ENCODE peak calls at places on chromosomes 6 and 20, in six cellular contexts. G, A, V, U, P and I are unnamed samples.

GRCh38 chr6:1872649-1873131 is 263.0 kb downstream of the FOXC1 start:
- DNase-seq in G (no peak), A (peak), V (peak), U (no peak), P (no peak), I (peak)

GRCh38 chr20:34262488-34263288 is 21.5 kb downstream of the ASIP start:
- DNase-seq in G (peak), A (peak), V (peak), U (no peak), P (no peak), I (peak)

GRCh38 chr6:35304299-35304698 is 6.7 kb downstream of the DEF6 start:
- DNase-seq in G (no peak), A (no peak), V (no peak), U (no peak), P (no peak), I (no peak)

GRCh38 chr6:109523478-109523877 is 40.5 kb upstream of the ZBTB24 start:
- DNase-seq in G (no peak), A (peak), V (peak), U (no peak), P (no peak), I (no peak)

GRCh38 chr6:119314894-119315272 is 34.7 kb downstream of the MAN1A1 start:
- DNase-seq in G (no peak), A (no peak), V (no peak), U (no peak), P (no peak), I (no peak)

GRCh38 chr6:158408552-158409130 is 96.4 kb downstream of the TULP4 start:
- DNase-seq in G (peak), A (peak), V (peak), U (no peak), P (no peak), I (peak)

GRCh38 chr6:157226026-157226639 is 97.2 kb downstream of the TMEM242 start:
- DNase-seq in G (no peak), A (peak), V (peak), U (no peak), P (no peak), I (no peak)

GRCh38 chr6:32680055-32680454 is 13.6 kb upstream of the HLA-DQB1 start:
- DNase-seq in G (no peak), A (no peak), V (no peak), U (no peak), P (no peak), I (no peak)

GRCh38 chr20:45967551-45968080 is 4.4 kb downstream of the ZNF335 start:
- DNase-seq in G (no peak), A (no peak), V (no peak), U (no peak), P (no peak), I (no peak)

GRCh38 chr6:22784611-22785010 is 215.2 kb downstream of the HDGFL1 start:
- DNase-seq in G (no peak), A (no peak), V (peak), U (no peak), P (no peak), I (peak)

GRCh38 chr20:44219791-44220190 is 9.2 kb upstream of the OSER1 start:
- DNase-seq in G (no peak), A (no peak), V (no peak), U (no peak), P (no peak), I (no peak)

GRCh38 chr20:20877079-20877478 is 164.6 kb upstream of the RALGAPA2 start:
- DNase-seq in G (no peak), A (no peak), V (no peak), U (no peak), P (no peak), I (no peak)

GRCh38 chr6:147131728-147132127 is 72.5 kb upstream of the STXBP5 start:
- DNase-seq in G (no peak), A (peak), V (peak), U (no peak), P (no peak), I (peak)

GRCh38 chr6:74731204-74731603 is 474.6 kb downstream of the COL12A1 start:
- DNase-seq in G (no peak), A (no peak), V (peak), U (no peak), P (no peak), I (peak)

DNA sequence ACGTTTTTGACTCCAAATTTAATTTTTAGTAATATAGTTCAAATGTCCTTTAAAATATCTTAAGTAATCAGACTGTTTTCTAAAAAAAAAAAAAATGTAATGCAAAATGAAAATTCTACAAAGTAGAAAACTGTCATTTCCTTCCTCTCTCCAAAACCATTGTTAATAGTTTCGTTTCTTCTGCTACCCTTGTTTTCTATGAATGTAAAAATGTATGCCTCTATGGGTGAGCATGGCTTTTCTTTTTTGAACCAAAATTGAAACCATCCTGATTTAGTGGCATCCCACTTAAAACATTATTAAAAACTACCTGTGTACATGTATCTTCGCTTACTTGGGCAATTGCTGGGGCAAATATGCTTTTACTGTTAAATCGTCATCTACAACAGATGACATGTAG is 65.0 kb downstream of the UTRN start:
- DNase-seq in G (no peak), A (no peak), V (no peak), U (no peak), P (no peak), I (no peak)
- H3K4me3 ChIP-seq in G (no peak), A (no peak), V (no peak), U (peak), P (peak), I (no peak)

DNA sequence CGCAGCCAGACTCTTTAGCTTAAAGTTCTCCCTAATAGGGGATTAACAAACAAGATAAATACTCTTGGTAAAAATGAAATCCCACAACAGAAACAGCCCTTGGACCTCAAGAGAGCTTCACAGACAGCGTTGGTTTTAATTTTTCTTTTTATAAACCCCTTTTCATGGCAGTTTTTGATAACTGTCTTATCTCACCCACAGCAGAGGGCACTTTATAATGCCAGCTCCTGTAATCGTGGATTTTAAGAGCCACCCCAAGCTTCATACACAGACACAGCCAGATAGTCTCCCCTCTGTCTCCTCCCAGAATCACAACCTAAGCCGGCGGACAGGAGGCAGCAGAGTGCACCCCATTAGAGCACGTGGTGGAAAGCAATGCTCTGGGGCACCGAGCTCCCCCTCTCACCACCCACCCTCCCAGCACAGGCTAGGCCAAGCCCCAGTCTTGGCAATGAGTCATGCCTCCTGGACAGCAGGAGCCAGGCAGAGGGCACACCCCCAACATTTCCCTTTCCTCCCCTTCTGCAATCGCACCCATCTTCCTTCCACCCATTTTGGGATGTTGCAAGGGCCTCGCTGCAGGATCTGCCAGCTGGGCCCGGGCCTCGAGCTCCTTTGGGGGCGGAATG is 2.5 kb downstream of the JAG1 start:
- DNase-seq in G (no peak), A (peak), V (peak), U (no peak), P (peak), I (peak)
- TF ChIP-seq CTCF in G (peak), A (peak), V (peak), U (no peak), P (peak), I (peak)

DNA sequence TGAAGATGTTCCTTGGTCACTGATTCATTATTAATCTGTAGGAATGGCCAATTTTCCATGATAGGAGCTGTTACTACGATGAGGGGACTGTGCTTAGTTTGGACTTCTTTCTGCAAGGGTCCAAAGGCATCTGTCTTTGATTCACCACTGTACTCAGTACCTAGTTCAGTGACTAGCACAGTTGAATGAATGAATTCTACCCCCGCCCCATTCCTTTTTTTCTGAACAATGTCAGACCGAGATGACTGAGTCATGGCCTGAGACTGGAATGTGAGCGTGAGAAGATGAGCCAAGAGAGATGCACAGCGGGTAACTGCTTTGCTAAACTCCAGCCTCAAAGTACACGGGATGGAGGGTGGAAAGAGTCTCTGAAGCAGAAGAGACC is 419 bp upstream of the SNHG17 start:
- DNase-seq in G (no peak), A (peak), V (peak), U (no peak), P (no peak), I (no peak)
- H3K4me3 ChIP-seq in G (peak), A (no peak), V (no peak), U (no peak), P (peak), I (no peak)

GRCh38 chr20:37243076-37243936 is 18.3 kb downstream of the GHRH start:
- DNase-seq in G (no peak), A (no peak), V (no peak), U (no peak), P (no peak), I (no peak)
- TF ChIP-seq CTCF in G (no peak), A (no peak), V (peak), U (no peak), P (no peak), I (peak)

DNA sequence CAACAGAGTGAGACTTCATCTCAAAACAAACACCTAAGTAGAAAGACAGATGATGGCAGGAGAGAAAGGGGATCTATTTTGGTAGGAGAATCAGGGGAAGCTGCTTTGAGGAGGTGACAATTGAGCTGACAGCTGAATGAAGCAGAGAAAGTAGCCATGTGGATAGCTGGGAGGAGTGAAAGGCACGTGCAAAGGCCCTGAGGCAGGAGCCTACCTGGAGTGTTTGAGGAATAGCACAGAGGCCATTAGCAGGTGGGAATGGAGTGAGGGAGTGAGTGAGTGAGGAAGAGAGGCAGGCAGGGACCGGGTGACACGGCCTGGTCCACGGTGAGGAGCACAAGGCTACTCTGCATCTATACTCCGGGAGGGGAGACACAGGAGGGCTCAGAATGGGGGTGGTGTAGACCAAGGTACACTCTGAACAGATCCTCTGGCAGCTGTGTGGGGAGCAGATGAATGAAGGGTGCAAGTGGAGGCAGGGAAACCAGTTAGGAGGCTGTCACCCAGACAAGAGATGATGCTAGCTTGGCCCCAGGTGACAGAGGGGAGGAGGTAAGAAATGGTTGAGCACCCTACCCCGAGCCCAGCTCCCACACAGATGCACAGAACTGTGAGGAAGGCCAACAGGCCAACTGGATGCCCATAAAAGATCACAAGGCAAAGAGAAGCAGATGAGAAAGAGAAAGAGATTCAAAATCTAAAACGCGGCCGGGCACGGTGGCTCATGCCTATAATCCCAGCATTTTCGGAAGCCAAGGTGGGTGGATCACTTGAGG is 43.6 kb downstream of the NFATC2 start:
- DNase-seq in G (no peak), A (no peak), V (no peak), U (no peak), P (no peak), I (no peak)
- H3K4me3 ChIP-seq in G (no peak), A (no peak), V (no peak), U (no peak), P (no peak), I (no peak)

DNA sequence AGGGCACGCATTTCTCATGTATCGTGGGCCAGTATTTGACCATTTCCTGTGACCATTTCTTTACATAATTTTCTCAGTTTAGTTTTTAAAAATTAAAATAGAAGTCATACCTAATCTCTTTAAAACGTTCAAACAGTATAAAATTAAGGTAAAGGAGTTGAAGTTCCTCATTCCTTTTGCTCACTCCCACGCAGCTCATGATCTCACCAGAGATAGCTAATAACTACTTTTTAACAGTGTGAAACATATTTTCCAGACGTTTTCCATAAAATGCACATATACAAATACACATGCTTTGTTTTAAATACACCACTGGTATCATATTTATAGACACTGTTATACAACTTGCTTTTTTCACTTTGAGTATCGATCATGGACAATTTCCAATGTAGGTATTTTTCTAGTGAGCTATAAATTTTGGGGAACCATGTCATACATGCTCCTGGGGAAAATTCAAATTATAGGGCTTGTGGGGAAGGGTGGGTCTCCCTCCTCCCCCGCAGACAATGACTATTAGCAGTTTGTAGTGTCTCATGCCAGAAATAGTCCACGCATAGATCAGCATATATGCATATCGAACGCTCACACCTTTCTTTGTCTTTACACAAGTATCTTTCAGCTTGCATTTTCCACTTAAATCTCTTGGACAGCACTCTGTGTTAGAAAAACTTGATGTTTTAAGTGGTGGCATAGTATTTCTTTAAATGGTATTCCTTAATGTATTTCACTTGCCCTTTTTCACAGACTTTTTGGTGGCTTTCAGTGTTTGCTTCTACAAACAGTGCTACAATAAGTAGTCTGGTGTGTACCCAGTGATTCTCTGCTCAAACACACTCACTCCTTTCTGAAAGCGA is 145.5 kb upstream of the ZNF217 start:
- DNase-seq in G (no peak), A (peak), V (peak), U (no peak), P (peak), I (no peak)
- TF ChIP-seq CTCF in G (no peak), A (no peak), V (no peak), U (no peak), P (no peak), I (no peak)

GRCh38 chr6:10522929-10523573 is 1.9 kb downstream of the GCNT2 start:
- DNase-seq in G (no peak), A (no peak), V (no peak), U (no peak), P (no peak), I (peak)
- H3K4me3 ChIP-seq in G (peak), A (no peak), V (no peak), U (no peak), P (peak), I (peak)

GRCh38 chr6:134235937-134236751 is 81.8 kb downstream of the SGK1 start:
- DNase-seq in G (no peak), A (peak), V (peak), U (no peak), P (no peak), I (no peak)
- TF ChIP-seq CTCF in G (no peak), A (no peak), V (no peak), U (no peak), P (no peak), I (no peak)